ENCODE peak calls at places on chromosome 21, in seven cellular contexts. G is cardiac fibroblast, H is psoas muscle, T is A549, V is foreskin fibroblast, D is heart right ventricle, W is epithelial cell of esophagus. I is an unnamed sample.

GRCh38 chr21:41878831-41879189 is 334 bp downstream of the PRDM15 start:
- DNase-seq in G (peak; percentile 90), H (peak; percentile 90), T (peak; percentile 68), V (peak; percentile 84), D (peak; percentile 84), W (peak; percentile 88), I (peak; percentile 84)

GRCh38 chr21:37358392-37358791 is 8.2 kb upstream of the DYRK1A start:
- DNase-seq in G (peak; percentile 57), H (no peak), T (no peak), V (peak; percentile 28), D (no peak), W (peak; percentile 51), I (peak; percentile 39)

GRCh38 chr21:25583370-25584133 is 23.7 kb downstream of the MRPL39 start:
- DNase-seq in G (no peak), H (no peak), T (no peak), V (no peak), D (no peak), W (no peak), I (no peak)

GRCh38 chr21:27649746-27650145 is 682.9 kb upstream of the ADAMTS5 start:
- DNase-seq in G (no peak), H (no peak), T (no peak), V (peak; percentile 14), D (no peak), W (peak; percentile 46), I (peak; percentile 3)

GRCh38 chr21:17989780-17990179 is 170.6 kb upstream of the C21orf91 start:
- DNase-seq in G (no peak), H (no peak), T (no peak), V (no peak), D (no peak), W (no peak), I (no peak)

GRCh38 chr21:41839387-41840000 is 39.6 kb downstream of the PRDM15 start:
- DNase-seq in G (no peak), H (no peak), T (no peak), V (no peak), D (no peak), W (no peak), I (no peak)

GRCh38 chr21:41161428-41161827 is 6.5 kb upstream of the BACE2 start:
- DNase-seq in G (no peak), H (no peak), T (no peak), V (no peak), D (no peak), W (no peak), I (no peak)

GRCh38 chr21:17455451-17455850 is 57.4 kb upstream of the CXADR start:
- DNase-seq in G (no peak), H (no peak), T (peak; percentile 18), V (no peak), D (no peak), W (no peak), I (no peak)

GRCh38 chr21:29540289-29540688 is 241.6 kb downstream of the BACH1 start:
- DNase-seq in G (no peak), H (no peak), T (no peak), V (no peak), D (no peak), W (no peak), I (no peak)

GRCh38 chr21:27047331-27048314 is 80.7 kb upstream of the ADAMTS5 start:
- DNase-seq in G (no peak), H (no peak), T (no peak), V (peak; percentile 69), D (no peak), W (peak; percentile 75), I (peak; percentile 38)

GRCh38 chr21:30838536-30838935 is 9.0 kb upstream of the KRTAP7-1 start:
- DNase-seq in G (no peak), H (no peak), T (no peak), V (no peak), D (no peak), W (no peak), I (no peak)

GRCh38 chr21:44018813-44019567 is 6.9 kb downstream of the TRAPPC10 start:
- DNase-seq in G (no peak), H (no peak), T (no peak), V (no peak), D (no peak), W (no peak), I (no peak)

GRCh38 chr21:27700974-27701614 is 734.2 kb upstream of the ADAMTS5 start:
- DNase-seq in G (peak; percentile 92), H (peak; percentile 88), T (peak; percentile 55), V (peak; percentile 78), D (peak; percentile 77), W (peak; percentile 85), I (peak; percentile 91)

GRCh38 chr21:26167593-26167992 is 3.0 kb downstream of the APP start:
- DNase-seq in G (no peak), H (no peak), T (no peak), V (no peak), D (no peak), W (no peak), I (no peak)

GRCh38 chr21:41823166-41823565 is 56.0 kb downstream of the PRDM15 start:
- DNase-seq in G (no peak), H (no peak), T (no peak), V (no peak), D (no peak), W (no peak), I (no peak)

GRCh38 chr21:38806153-38806941 is 618 bp downstream of the ETS2 start:
- DNase-seq in G (no peak), H (peak; percentile 75), T (no peak), V (no peak), D (peak; percentile 54), W (no peak), I (no peak)

GRCh38 chr21:41370840-41371697 is 9.2 kb downstream of the MX2 start:
- DNase-seq in G (peak; percentile 18), H (no peak), T (no peak), V (no peak), D (no peak), W (no peak), I (no peak)

GRCh38 chr21:14531927-14532326 is 14.2 kb downstream of the SAMSN1 start:
- DNase-seq in G (no peak), H (no peak), T (no peak), V (no peak), D (no peak), W (no peak), I (no peak)

GRCh38 chr21:38626311-38626710 is 128.0 kb upstream of the ERG start:
- DNase-seq in G (no peak), H (no peak), T (no peak), V (no peak), D (no peak), W (no peak), I (no peak)

GRCh38 chr21:27329255-27329851 is 362.5 kb upstream of the ADAMTS5 start:
- DNase-seq in G (peak; percentile 60), H (no peak), T (no peak), V (peak; percentile 72), D (no peak), W (no peak), I (peak; percentile 50)

GRCh38 chr21:36973986-36974850 is 7.7 kb upstream of the HLCS start:
- DNase-seq in G (no peak), H (no peak), T (peak; percentile 21), V (no peak), D (no peak), W (no peak), I (no peak)

GRCh38 chr21:30193201-30193600 is 22.7 kb downstream of the CLDN8 start:
- DNase-seq in G (peak; percentile 8), H (no peak), T (no peak), V (no peak), D (no peak), W (peak; percentile 54), I (peak; percentile 55)

GRCh38 chr21:38948377-38948776 is 142.6 kb downstream of the ETS2 start:
- DNase-seq in G (no peak), H (no peak), T (no peak), V (no peak), D (no peak), W (peak; percentile 54), I (no peak)

GRCh38 chr21:38027901-38028300 is 111.6 kb upstream of the KCNJ6 start:
- DNase-seq in G (peak; percentile 30), H (no peak), T (peak; percentile 24), V (peak; percentile 12), D (no peak), W (peak; percentile 61), I (peak; percentile 64)

GRCh38 chr21:34092241-34092921 is 19.0 kb downstream of the MRPS6 start:
- DNase-seq in G (no peak), H (no peak), T (no peak), V (no peak), D (no peak), W (no peak), I (peak; percentile 3)

GRCh38 chr21:34091607-34092006 is 18.2 kb downstream of the MRPS6 start:
- DNase-seq in G (peak; percentile 11), H (no peak), T (no peak), V (no peak), D (no peak), W (no peak), I (peak; percentile 17)

GRCh38 chr21:34088752-34089151 is 15.4 kb downstream of the MRPS6 start:
- DNase-seq in G (no peak), H (no peak), T (no peak), V (no peak), D (no peak), W (no peak), I (no peak)

GRCh38 chr21:34093083-34093482 is 19.7 kb downstream of the MRPS6 start:
- DNase-seq in G (no peak), H (no peak), T (no peak), V (no peak), D (no peak), W (no peak), I (no peak)

GRCh38 chr21:34091032-34091431 is 17.7 kb downstream of the MRPS6 start:
- DNase-seq in G (no peak), H (no peak), T (no peak), V (no peak), D (no peak), W (no peak), I (no peak)
- TF ChIP-seq CTCF in G (no peak), H (no peak), T (no peak), V (no peak), D (no peak), W (no peak), I (no peak)

GRCh38 chr21:42923553-42924432 is 1.6 kb downstream of the ERVH48-1 start:
- DNase-seq in G (peak; percentile 92), H (peak; percentile 67), T (peak; percentile 83), V (peak; percentile 75), D (peak; percentile 25), W (peak; percentile 86), I (peak; percentile 90)
- H3K4me3 ChIP-seq in G (no peak overlapping the region), H (peak overlapping the region; percentile 25), T (no peak overlapping the region), V (no peak overlapping the region), D (no peak overlapping the region), W (no peak overlapping the region), I (no peak overlapping the region)

DNA sequence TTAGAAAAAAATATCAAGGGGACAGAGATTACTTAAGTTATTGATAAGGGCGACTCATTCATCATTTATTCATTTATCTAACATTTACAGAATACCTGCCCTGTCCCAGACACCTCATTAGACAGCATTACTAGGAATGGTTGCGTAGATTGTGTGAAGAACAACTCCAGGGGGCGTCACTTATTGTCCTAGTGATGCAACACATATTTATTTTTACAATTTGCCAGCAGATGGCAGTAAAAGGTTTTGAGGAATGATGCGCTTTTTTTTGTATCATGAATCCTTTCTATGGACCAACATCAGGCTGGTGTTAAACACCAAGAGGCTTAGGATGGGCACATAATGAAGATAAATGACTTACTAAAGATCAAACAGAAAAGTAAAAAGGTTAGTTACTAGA is 5.5 kb downstream of the NCAM2 start:
- DNase-seq in G (peak; percentile 47), H (no peak), T (peak; percentile 16), V (no peak), D (no peak), W (peak; percentile 5), I (peak; percentile 48)
- TF ChIP-seq CTCF in G (peak; percentile 31), H (peak; percentile 12), T (no peak), V (peak; percentile 30), D (peak; percentile 21), W (no peak), I (peak; percentile 41)

GRCh38 chr21:33028759-33029511 is 3.2 kb downstream of the OLIG2 start:
- DNase-seq in G (no peak), H (no peak), T (no peak), V (no peak), D (no peak), W (no peak), I (no peak)
- H3K4me3 ChIP-seq in G (no peak overlapping the region), H (no peak overlapping the region), T (no peak overlapping the region), V (no peak overlapping the region), D (no peak overlapping the region), W (no peak overlapping the region), I (no peak overlapping the region)

I was measured in fibroblast of pulmonary artery.